ENCODE peak calls at places on chromosomes 1 and 21, in four cellular contexts. X, G, W and J are unnamed samples.

GRCh38 chr1:172746091-172746949 is 87.4 kb downstream of the FASLG start:
- DNase-seq in X (peak; percentile 51), G (peak; percentile 70), W (peak; percentile 99), J (peak; percentile 100)

GRCh38 chr1:148160421-148161251 is 8.6 kb upstream of the NBPF11 start:
- DNase-seq in X (no peak), G (no peak), W (no peak), J (no peak)

GRCh38 chr1:156119503-156120209 is 5.1 kb downstream of the LMNA start:
- DNase-seq in X (no peak), G (peak; percentile 75), W (peak; percentile 76), J (peak; percentile 64)

GRCh38 chr1:69433073-69433472 is 134.6 kb upstream of the LRRC7 start:
- DNase-seq in X (no peak), G (no peak), W (no peak), J (peak; percentile 33)

GRCh38 chr1:7234471-7234755 is 449.2 kb downstream of the CAMTA1 start:
- DNase-seq in X (no peak), G (no peak), W (no peak), J (no peak)

GRCh38 chr1:67882196-67882958 is 49.1 kb upstream of the GNG12 start:
- DNase-seq in X (no peak), G (no peak), W (no peak), J (no peak)

GRCh38 chr1:12067900-12068821 is 5.1 kb downstream of the TNFRSF8 start:
- DNase-seq in X (no peak), G (peak; percentile 57), W (peak; percentile 81), J (peak; percentile 80)

GRCh38 chr1:221292652-221293051 is 413.4 kb downstream of the HLX start:
- DNase-seq in X (no peak), G (no peak), W (no peak), J (no peak)

GRCh38 chr1:5727191-5727590 is 265.0 kb downstream of the NPHP4 start:
- DNase-seq in X (no peak), G (no peak), W (no peak), J (no peak)

GRCh38 chr1:64875101-64875500 is 91.2 kb downstream of the JAK1 start:
- DNase-seq in X (no peak), G (no peak), W (no peak), J (no peak)

GRCh38 chr1:41360074-41361027 is 883 bp upstream of the FOXO6 start:
- DNase-seq in X (no peak), G (peak; percentile 65), W (no peak), J (no peak)

GRCh38 chr21:32494946-32495703 is 82.6 kb downstream of the EVA1C start:
- DNase-seq in X (no peak), G (peak; percentile 10), W (peak; percentile 79), J (peak; percentile 90)

GRCh38 chr1:78500529-78500928 is 9.8 kb downstream of the PTGFR start:
- DNase-seq in X (no peak), G (no peak), W (no peak), J (no peak)

GRCh38 chr1:78497196-78497595 is 6.4 kb downstream of the PTGFR start:
- DNase-seq in X (no peak), G (no peak), W (no peak), J (peak; percentile 20)

DNA sequence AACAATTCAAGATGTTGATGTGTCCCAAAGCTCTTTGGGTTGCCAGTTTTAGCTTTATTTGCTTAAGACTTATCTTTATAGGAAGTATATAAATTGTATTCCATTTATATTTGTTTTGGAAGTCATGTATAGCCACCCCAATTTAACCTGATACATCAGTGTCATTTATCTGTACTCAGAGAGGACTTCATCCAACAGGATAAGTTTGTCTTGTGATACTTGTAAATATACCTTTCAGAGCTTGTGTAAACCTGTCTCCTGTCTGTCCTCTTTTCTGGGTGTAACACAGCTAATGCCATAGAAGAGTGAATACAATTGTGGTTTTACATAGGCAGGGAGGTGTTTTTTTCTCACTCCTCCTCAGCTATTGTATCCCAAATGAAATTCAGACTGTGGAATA is 10.4 kb downstream of the PTGFR start:
- DNase-seq in X (no peak), G (no peak), W (no peak), J (no peak)
- H3K4me2 ChIP-seq in X (no peak overlapping the region), G (no peak overlapping the region), W (no peak overlapping the region), J (no peak overlapping the region)

GRCh38 chr1:247378334-247379073 is 37.5 kb upstream of the NLRP3 start:
- DNase-seq in X (no peak), G (no peak), W (no peak), J (no peak)
- H3K27ac ChIP-seq in X (no peak overlapping the region), G (no peak overlapping the region), W (no peak overlapping the region), J (no peak overlapping the region)

GRCh38 chr1:17978016-17978415 is 129.6 kb upstream of the IGSF21 start:
- DNase-seq in X (no peak), G (no peak), W (no peak), J (no peak)

GRCh38 chr1:17982197-17982596 is 125.4 kb upstream of the IGSF21 start:
- DNase-seq in X (no peak), G (no peak), W (no peak), J (no peak)

GRCh38 chr1:17984510-17985085 is 123.0 kb upstream of the IGSF21 start:
- DNase-seq in X (peak; percentile 13), G (peak; percentile 38), W (no peak), J (peak; percentile 1)

GRCh38 chr1:17976843-17977242 is 130.8 kb upstream of the IGSF21 start:
- DNase-seq in X (no peak), G (no peak), W (no peak), J (no peak)

GRCh38 chr1:17979815-17980214 is 127.8 kb upstream of the IGSF21 start:
- DNase-seq in X (no peak), G (no peak), W (no peak), J (no peak)
- TF ChIP-seq CTCF in X (no peak), G (no peak), W (no peak), J (no peak)

DNA sequence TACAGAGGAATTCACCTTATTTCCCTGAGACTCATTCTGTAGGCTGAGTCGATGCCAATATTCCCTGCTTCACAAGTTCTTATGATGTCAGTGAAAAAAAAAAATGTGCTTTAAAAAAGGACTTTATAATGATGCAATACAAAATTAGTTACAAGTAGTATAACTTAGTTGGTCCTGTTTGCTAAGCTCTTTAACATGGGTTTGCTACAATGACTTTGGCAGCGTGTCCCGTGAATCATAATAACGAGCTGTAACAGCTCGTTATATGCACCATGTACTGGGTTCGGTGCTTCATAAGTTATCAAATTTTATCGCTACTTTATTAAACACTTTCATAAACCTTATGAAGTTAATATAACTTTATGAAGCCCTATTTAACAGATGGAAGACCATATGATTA is 349.7 kb downstream of the LMX1A start:
- DNase-seq in X (no peak), G (no peak), W (no peak), J (no peak)
- H3K4me2 ChIP-seq in X (no peak overlapping the region), G (no peak overlapping the region), W (no peak overlapping the region), J (no peak overlapping the region)

GRCh38 chr1:106277786-106278185 is 778.7 kb upstream of the PRMT6 start:
- DNase-seq in X (no peak), G (no peak), W (no peak), J (no peak)
- H3K27ac ChIP-seq in X (no peak overlapping the region), G (no peak overlapping the region), W (no peak overlapping the region), J (no peak overlapping the region)

GRCh38 chr1:40179496-40180089 is 18.4 kb downstream of the RLF start:
- DNase-seq in X (no peak), G (no peak), W (no peak), J (no peak)

GRCh38 chr1:40187399-40187798 is 26.2 kb downstream of the RLF start:
- DNase-seq in X (no peak), G (no peak), W (peak; percentile 26), J (peak; percentile 45)

GRCh38 chr1:40185951-40186864 is 25.0 kb downstream of the RLF start:
- DNase-seq in X (no peak), G (no peak), W (peak; percentile 62), J (peak; percentile 93)

GRCh38 chr1:40184193-40184592 is 23.0 kb downstream of the RLF start:
- DNase-seq in X (no peak), G (no peak), W (no peak), J (no peak)

GRCh38 chr1:40182956-40183710 is 21.9 kb downstream of the RLF start:
- DNase-seq in X (no peak), G (peak; percentile 30), W (peak; percentile 45), J (peak; percentile 27)
- TF ChIP-seq CTCF in X (peak; percentile 45), G (peak; percentile 53), W (peak; percentile 47), J (peak; percentile 52)

DNA sequence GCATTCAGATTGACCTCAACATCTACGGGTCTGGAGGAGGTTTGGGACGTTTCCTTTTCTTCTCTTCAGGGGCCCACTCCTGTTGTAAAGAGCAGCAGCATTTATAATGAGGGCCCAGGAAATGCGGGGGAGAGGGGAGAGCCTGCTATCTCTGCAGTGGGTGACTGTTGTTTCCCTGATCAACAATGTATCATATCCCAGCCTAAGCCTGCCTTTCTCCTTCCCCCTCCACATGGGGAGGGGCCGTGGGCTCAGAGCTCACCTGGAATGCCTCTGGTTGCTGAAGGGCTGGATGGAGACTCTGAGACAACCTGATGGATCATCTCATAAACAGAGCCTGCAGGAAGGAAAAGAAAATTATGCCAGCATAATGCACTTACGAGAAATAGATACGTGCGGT is 36.0 kb upstream of the HAO2 start:
- DNase-seq in X (no peak), G (no peak), W (no peak), J (no peak)
- H3K4me2 ChIP-seq in X (no peak overlapping the region), G (no peak overlapping the region), W (no peak overlapping the region), J (no peak overlapping the region)

DNA sequence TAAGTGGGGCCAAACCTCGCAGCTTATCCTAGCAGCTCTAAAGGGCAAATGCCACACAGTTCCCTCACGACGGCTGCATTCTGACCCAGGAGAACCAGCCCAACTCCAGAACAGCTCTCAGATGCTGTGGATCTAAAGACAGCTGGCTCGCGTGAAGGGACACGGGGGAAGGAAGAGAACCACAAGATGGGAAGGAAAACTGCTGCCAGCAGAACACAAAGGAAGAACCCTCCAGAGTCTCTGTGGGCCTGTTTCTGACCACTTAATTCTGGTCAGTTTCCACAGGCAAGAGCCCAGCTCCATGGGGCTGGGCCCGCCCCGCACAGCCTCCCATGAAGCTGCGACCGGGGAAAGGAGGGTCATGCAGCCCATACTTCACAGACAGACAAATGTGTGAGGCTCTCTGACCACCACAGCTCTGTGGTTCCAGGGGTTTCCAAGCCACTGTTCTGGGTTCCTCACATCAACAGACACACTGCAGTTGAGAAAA is 61.1 kb downstream of the SLC45A1 start:
- DNase-seq in X (no peak), G (no peak), W (no peak), J (no peak)
- H3K27ac ChIP-seq in X (no peak overlapping the region), G (peak overlapping the region; percentile 46), W (peak overlapping the region; percentile 84), J (no peak overlapping the region)